ENCODE peak calls at places on chromosomes 6 and 20, in five cellular contexts. One of them, this sample, is unnamed.

GRCh38 chr6:135540207-135540877 is 42.8 kb upstream of the AHI1 start:
- DNase-seq in GDM1: no peak
- DNase-seq in nucleus accumbens: no peak
- DNase-seq in CD8-positive, alpha-beta T cell: no peak
- DNase-seq in progenitor cell of endocrine pancreas: no peak
- DNase-seq in this sample: peak

GRCh38 chr6:144581807-144582537 is 296.8 kb downstream of the UTRN start:
- DNase-seq in GDM1: peak
- DNase-seq in nucleus accumbens: no peak
- DNase-seq in CD8-positive, alpha-beta T cell: no peak
- DNase-seq in progenitor cell of endocrine pancreas: no peak
- DNase-seq in this sample: no peak

GRCh38 chr6:31821301-31822037 is 6.1 kb upstream of the HSPA1B start:
- DNase-seq in GDM1: no peak
- DNase-seq in nucleus accumbens: peak
- DNase-seq in CD8-positive, alpha-beta T cell: no peak
- DNase-seq in progenitor cell of endocrine pancreas: peak
- DNase-seq in this sample: peak

GRCh38 chr6:148379966-148380653 is 37.5 kb downstream of the SASH1 start:
- DNase-seq in GDM1: no peak
- DNase-seq in nucleus accumbens: no peak
- DNase-seq in CD8-positive, alpha-beta T cell: no peak
- DNase-seq in progenitor cell of endocrine pancreas: no peak
- DNase-seq in this sample: no peak

GRCh38 chr6:137904822-137905617 is 38.0 kb downstream of the TNFAIP3 start:
- DNase-seq in GDM1: no peak
- DNase-seq in nucleus accumbens: no peak
- DNase-seq in CD8-positive, alpha-beta T cell: peak
- DNase-seq in progenitor cell of endocrine pancreas: no peak
- DNase-seq in this sample: no peak

GRCh38 chr20:62752671-62753501 is 43.4 kb upstream of the MRGBP start:
- DNase-seq in GDM1: no peak
- DNase-seq in nucleus accumbens: no peak
- DNase-seq in CD8-positive, alpha-beta T cell: peak
- DNase-seq in progenitor cell of endocrine pancreas: no peak
- DNase-seq in this sample: no peak

GRCh38 chr20:50041238-50041915 is 58.6 kb downstream of the SNAI1 start:
- DNase-seq in GDM1: no peak
- DNase-seq in nucleus accumbens: no peak
- DNase-seq in CD8-positive, alpha-beta T cell: no peak
- DNase-seq in progenitor cell of endocrine pancreas: no peak
- DNase-seq in this sample: no peak

GRCh38 chr6:160002882-160003281 is 34.0 kb downstream of the IGF2R start:
- DNase-seq in GDM1: no peak
- DNase-seq in nucleus accumbens: no peak
- DNase-seq in CD8-positive, alpha-beta T cell: no peak
- DNase-seq in progenitor cell of endocrine pancreas: no peak
- DNase-seq in this sample: no peak

GRCh38 chr6:3651698-3652229 is 99.7 kb downstream of the PXDC1 start:
- DNase-seq in GDM1: no peak
- DNase-seq in nucleus accumbens: no peak
- DNase-seq in CD8-positive, alpha-beta T cell: no peak
- DNase-seq in progenitor cell of endocrine pancreas: no peak
- DNase-seq in this sample: no peak

GRCh38 chr6:112190164-112190563 is 64.2 kb downstream of the LAMA4 start:
- DNase-seq in GDM1: no peak
- DNase-seq in nucleus accumbens: no peak
- DNase-seq in CD8-positive, alpha-beta T cell: no peak
- DNase-seq in progenitor cell of endocrine pancreas: no peak
- DNase-seq in this sample: no peak